ENCODE peak calls at places on chromosomes 6 and 20, in seven cellular contexts. M is AG10803; S is CD4-positive, alpha-beta T cell; W is glutamatergic neuron; G is heart left ventricle; L is ascending aorta; N is neural progenitor cell. E is an unnamed sample.

GRCh38 chr20:20327756-20328155 is 40.1 kb upstream of the INSM1 start:
- DNase-seq in M (no peak), S (no peak), W (no peak), G (no peak), L (no peak), N (no peak), E (no peak)

GRCh38 chr6:68729377-68729903 is 94.4 kb downstream of the ADGRB3 start:
- DNase-seq in M (no peak), S (no peak), W (no peak), G (no peak), L (no peak), N (no peak), E (no peak)

GRCh38 chr6:87078983-87079616 is 15.8 kb downstream of the CGA start:
- DNase-seq in M (peak; percentile 59), S (peak; percentile 30), W (peak; percentile 84), G (peak; percentile 51), L (no peak), N (peak; percentile 86), E (peak; percentile 18)

GRCh38 chr6:137652961-137653697 is 158.9 kb upstream of the OLIG3 start:
- DNase-seq in M (no peak), S (no peak), W (no peak), G (no peak), L (no peak), N (no peak), E (no peak)

GRCh38 chr6:90370493-90370959 is 73.9 kb upstream of the BACH2 start:
- DNase-seq in M (no peak), S (no peak), W (no peak), G (no peak), L (no peak), N (no peak), E (no peak)

GRCh38 chr6:56693246-56693607 is 50.5 kb upstream of the DST start:
- DNase-seq in M (peak; percentile 99), S (no peak), W (no peak), G (peak; percentile 85), L (no peak), N (no peak), E (no peak)

GRCh38 chr6:89987140-89987539 is 92.9 kb downstream of the GJA10 start:
- DNase-seq in M (no peak), S (no peak), W (no peak), G (no peak), L (no peak), N (no peak), E (no peak)

GRCh38 chr6:118618676-118619377 is 32.6 kb downstream of the CEP85L start:
- DNase-seq in M (peak; percentile 20), S (peak; percentile 62), W (peak; percentile 71), G (peak; percentile 55), L (no peak), N (peak; percentile 60), E (peak; percentile 56)

GRCh38 chr6:74369556-74369993 is 673.6 kb downstream of the CD109 start:
- DNase-seq in M (peak; percentile 74), S (no peak), W (no peak), G (no peak), L (no peak), N (no peak), E (no peak)

GRCh38 chr20:50267041-50267865 is 76.6 kb downstream of the CEBPB start:
- DNase-seq in M (peak; percentile 89), S (no peak), W (no peak), G (no peak), L (no peak), N (peak; percentile 47), E (no peak)

GRCh38 chr6:125257351-125257750 is 44.4 kb downstream of the HDDC2 start:
- DNase-seq in M (no peak), S (no peak), W (no peak), G (no peak), L (no peak), N (no peak), E (no peak)

GRCh38 chr6:55082021-55082420 is 92.3 kb upstream of the HCRTR2 start:
- DNase-seq in M (no peak), S (no peak), W (no peak), G (no peak), L (no peak), N (no peak), E (no peak)

GRCh38 chr6:125794342-125795137 is 3.8 kb downstream of the NCOA7 start:
- DNase-seq in M (peak; percentile 53), S (no peak), W (no peak), G (no peak), L (no peak), N (no peak), E (no peak)

GRCh38 chr20:46700481-46700880 is 9.0 kb upstream of the SLC2A10 start:
- DNase-seq in M (no peak), S (no peak), W (no peak), G (no peak), L (no peak), N (no peak), E (no peak)

GRCh38 chr6:107116328-107116892 is 1.1 kb upstream of the BEND3 start:
- DNase-seq in M (no peak), S (no peak), W (peak; percentile 61), G (no peak), L (no peak), N (peak; percentile 67), E (no peak)

GRCh38 chr20:58389324-58389967 is 417 bp downstream of the VAPB start:
- DNase-seq in M (peak; percentile 49), S (no peak), W (peak; percentile 48), G (peak; percentile 49), L (no peak), N (peak; percentile 77), E (peak; percentile 63)

GRCh38 chr20:48751871-48752270 is 75.9 kb downstream of the PREX1 start:
- DNase-seq in M (no peak), S (no peak), W (no peak), G (no peak), L (no peak), N (no peak), E (no peak)

GRCh38 chr6:30689985-30690384 is 799 bp downstream of the NRM start:
- DNase-seq in M (no peak), S (no peak), W (no peak), G (no peak), L (no peak), N (no peak), E (no peak)

GRCh38 chr6:122778334-122778733 is 1.2 kb upstream of the FABP7 start:
- DNase-seq in M (no peak), S (no peak), W (no peak), G (no peak), L (no peak), N (no peak), E (no peak)

DNA sequence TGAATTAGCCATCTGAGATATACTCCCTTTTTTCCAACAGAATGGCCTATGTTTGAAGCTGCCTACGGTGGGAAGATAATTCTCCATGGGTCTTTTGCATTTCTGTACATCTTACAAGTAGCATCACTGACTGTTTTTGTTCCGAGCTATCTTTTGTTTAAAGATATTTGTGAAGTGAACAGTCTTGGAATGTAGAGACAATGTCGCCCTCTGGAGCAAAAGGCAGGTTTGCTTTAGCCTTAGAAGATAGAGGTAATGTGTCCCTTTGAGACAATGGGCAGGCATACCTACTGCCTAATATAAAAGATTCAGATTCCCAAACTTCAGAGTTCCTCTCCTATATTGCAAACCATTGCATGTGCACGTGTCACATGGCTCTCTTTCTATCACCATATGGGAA is 347.8 kb upstream of the CNR1 start:
- DNase-seq in M (no peak), S (no peak), W (no peak), G (no peak), L (no peak), N (no peak), E (no peak)
- TF ChIP-seq CTCF in M (peak; percentile 14), S (no peak), W (no peak), G (no peak), L (no peak), N (no peak), E (no peak)

GRCh38 chr6:15955484-15955883 is 173.4 kb upstream of the MYLIP start:
- DNase-seq in M (no peak), S (no peak), W (no peak), G (no peak), L (no peak), N (no peak), E (no peak)
- TF ChIP-seq CTCF in M (no peak), S (no peak), W (no peak), G (no peak), L (no peak), N (no peak), E (no peak)

DNA sequence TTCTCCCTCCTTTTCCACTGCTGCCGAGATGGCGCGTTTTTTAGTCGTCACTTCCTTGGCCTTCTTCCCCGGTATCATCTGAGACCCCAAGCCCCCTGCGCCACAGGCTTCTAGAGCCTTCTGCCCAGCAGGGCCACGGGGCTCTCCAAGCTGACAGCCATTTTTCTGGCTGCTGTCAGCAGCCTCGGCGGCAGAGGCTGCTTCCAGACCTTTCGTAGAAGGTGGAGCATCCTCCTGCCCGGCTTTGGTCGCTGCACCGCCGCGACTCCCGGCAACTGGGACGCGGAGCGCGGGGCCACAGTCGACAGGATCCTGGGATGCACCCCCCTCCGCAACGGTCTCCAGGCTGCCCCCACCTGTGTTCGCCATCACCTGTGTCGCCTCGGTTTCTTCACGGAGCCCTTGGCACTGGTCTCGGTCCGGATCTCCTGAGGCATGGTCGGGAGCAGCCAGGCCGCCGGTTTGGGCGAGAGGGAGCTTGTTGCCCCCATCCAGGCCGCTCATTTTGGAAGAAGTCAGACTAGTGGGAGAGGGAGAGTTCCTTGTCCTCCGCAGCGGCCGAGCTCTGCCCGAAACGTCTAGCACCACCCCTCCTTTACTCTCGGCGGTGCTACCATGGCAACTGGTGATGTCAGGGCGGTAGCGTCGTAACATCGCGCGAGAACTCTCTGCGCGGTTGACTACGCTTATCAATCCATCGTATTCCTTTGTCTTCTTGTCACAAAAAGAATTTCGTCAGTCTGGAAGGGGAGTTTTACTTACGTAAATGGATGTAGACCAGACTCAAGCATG is at the start of gene TSPYL4:
- DNase-seq in M (peak; percentile 96), S (peak; percentile 87), W (peak; percentile 92), G (peak; percentile 95), L (peak; percentile 75), N (peak; percentile 98), E (peak; percentile 88)
- TF ChIP-seq CTCF in M (no peak), S (no peak), W (no peak), G (no peak), L (no peak), N (no peak), E (no peak)

DNA sequence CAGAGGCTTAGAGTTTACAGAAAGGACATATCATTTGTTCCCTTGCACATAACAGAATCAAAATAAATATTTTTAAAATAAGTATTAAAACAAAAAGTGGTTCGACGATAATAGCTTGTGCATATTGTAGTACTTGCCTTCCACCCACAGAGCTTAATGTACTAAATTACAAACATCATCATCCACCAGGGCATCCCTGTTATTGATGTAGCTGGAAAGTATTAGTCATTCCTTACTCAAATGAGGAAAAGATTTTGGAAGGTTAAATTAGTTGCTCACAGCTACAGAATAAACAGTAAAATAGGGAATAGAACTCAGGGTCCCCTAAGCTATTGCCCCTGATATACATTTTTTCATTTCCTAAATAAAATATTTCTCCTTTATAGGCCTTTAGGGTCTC is 150.3 kb downstream of the PTPRK start:
- DNase-seq in M (peak; percentile 56), S (no peak), W (no peak), G (no peak), L (no peak), N (no peak), E (no peak)
- TF ChIP-seq CTCF in M (peak; percentile 18), S (no peak), W (no peak), G (no peak), L (no peak), N (no peak), E (no peak)

DNA sequence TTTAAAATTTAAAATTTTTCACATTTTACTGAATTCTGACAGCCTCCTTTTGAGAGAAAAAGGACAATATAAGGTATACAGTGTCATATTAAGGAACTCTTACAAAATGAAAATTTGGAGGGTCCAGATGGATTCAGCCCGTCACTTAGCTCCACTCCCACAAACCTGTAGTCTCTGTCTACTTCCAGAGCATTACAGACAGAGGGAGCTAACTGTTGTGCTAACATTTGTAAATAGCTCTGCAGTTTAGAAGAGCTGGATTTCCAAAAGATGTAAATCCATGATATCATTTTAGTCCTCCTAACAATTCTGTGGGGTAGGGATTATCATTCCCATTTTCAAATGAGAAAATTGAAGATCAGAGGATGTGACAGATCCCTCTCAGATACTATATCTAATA is 16.1 kb upstream of the SERINC3 start:
- DNase-seq in M (no peak), S (no peak), W (no peak), G (no peak), L (no peak), N (no peak), E (no peak)
- TF ChIP-seq CTCF in M (peak; percentile 38), S (no peak), W (no peak), G (no peak), L (no peak), N (no peak), E (no peak)

E was measured in natural killer cell.